ENCODE peak calls at places on chromosomes 2 and 18, in eight cellular contexts. R is mucosa of descending colon, U is iPS DF 6.9, M is colonic mucosa, X is mesenchymal stem cell, B is neural progenitor cell, W is Peyer's patch, T is fibroblast of lung. S is an unnamed sample.

GRCh38 chr18:36849288-36850011 is 20.5 kb downstream of the KIAA1328 start:
- DNase-seq in U (no peak), B (no peak), W (no peak), T (peak; percentile 15), M (no peak), R (no peak), X (no peak), S (no peak)

GRCh38 chr2:230796280-230796862 is 68.4 kb upstream of the ITM2C start:
- DNase-seq in R (no peak), X (peak; percentile 70), B (no peak), W (no peak), M (no peak), T (peak; percentile 74), U (no peak), S (no peak)

GRCh38 chr2:72819501-72819900 is 6.3 kb downstream of the EXOC6B start:
- DNase-seq in M (no peak), W (no peak), B (no peak), T (no peak), R (no peak), U (no peak), X (no peak), S (no peak)

GRCh38 chr2:158232476-158232875 is 130.8 kb downstream of the UPP2 start:
- DNase-seq in W (no peak), T (no peak), U (no peak), R (no peak), M (no peak), X (peak; percentile 11), B (no peak), S (no peak)

GRCh38 chr2:154386186-154386585 is 312.3 kb upstream of the KCNJ3 start:
- DNase-seq in U (no peak), R (no peak), B (no peak), X (no peak), W (no peak), T (no peak), M (no peak), S (no peak)

GRCh38 chr18:35136248-35136647 is 95.0 kb downstream of the MAPRE2 start:
- DNase-seq in M (no peak), X (no peak), W (no peak), B (no peak), T (no peak), U (no peak), R (no peak), S (no peak)

GRCh38 chr18:9319333-9319732 is 15.2 kb upstream of the TWSG1 start:
- DNase-seq in X (no peak), U (no peak), M (no peak), B (no peak), T (no peak), R (no peak), W (no peak), S (no peak)

GRCh38 chr2:137031731-137032130 is 266.4 kb downstream of the THSD7B start:
- DNase-seq in W (no peak), X (no peak), T (no peak), R (no peak), U (no peak), M (no peak), B (no peak), S (no peak)

GRCh38 chr2:203656522-203657287 is 49.7 kb upstream of the CD28 start:
- DNase-seq in B (peak; percentile 11), W (peak; percentile 91), X (peak; percentile 25), R (peak; percentile 85), M (peak; percentile 87), U (no peak), T (peak; percentile 88), S (peak; percentile 42)

GRCh38 chr2:141021611-141022010 is 1109.2 kb downstream of the LRP1B start:
- DNase-seq in R (no peak), X (peak; percentile 70), U (no peak), M (no peak), W (no peak), T (peak; percentile 50), B (no peak), S (no peak)

DNA sequence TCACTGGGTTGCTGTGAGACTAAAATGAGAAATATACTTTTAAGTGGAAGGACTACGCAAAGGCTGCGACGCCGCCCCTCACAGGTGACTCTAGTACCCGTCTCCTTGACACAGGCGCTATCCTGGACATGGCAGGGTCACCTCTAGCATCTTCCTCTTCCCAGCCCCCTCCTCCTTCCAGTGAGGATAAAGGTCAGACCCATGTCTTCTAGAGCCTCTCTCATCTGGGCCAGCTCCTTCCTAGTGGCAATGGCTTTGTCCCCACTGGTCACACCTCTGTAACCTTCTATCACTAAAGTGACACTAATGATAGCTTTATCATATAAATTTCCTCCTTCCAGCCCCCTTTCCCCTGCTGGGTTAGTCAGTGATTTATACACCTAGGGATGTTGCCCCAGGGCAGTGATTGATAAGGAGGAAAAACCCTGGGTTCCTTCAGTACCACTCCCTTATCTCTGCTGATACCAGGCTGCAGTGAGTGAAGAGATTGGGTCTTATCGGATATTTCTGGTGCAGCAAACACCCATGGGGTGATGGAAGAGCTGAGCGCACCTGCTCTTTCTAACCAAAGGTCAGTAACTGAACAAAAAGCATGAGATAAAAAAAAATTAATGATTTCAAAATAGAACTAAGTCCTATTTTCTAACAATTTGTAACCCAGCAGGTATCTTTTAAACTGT is 62.0 kb upstream of the FZD5 start:
- DNase-seq in B (no peak), R (peak; percentile 57), X (no peak), U (no peak), W (peak; percentile 67), T (no peak), M (peak; percentile 65), S (no peak)
- H3K4me1 ChIP-seq in B (peaks cover 27% of the 10 kb centered on the region), R (peaks cover 45% of the 10 kb centered on the region), X (peaks cover 7% of the 10 kb centered on the region), U (no peaks in the 10 kb centered on the region), W (peaks cover 32% of the 10 kb centered on the region), T (peaks cover 2% of the 10 kb centered on the region), M (peaks cover 7% of the 10 kb centered on the region), S (no peaks in the 10 kb centered on the region)

GRCh38 chr2:111711270-111711669 is 172.7 kb downstream of the ANAPC1 start:
- DNase-seq in R (no peak), M (no peak), W (no peak), B (no peak), T (no peak), U (no peak), X (no peak), S (no peak)
- H3K4me1 ChIP-seq in R (no peaks in the 10 kb centered on the region), M (no peaks in the 10 kb centered on the region), W (no peaks in the 10 kb centered on the region), B (peaks cover 33% of the 10 kb centered on the region), T (peaks cover 3% of the 10 kb centered on the region), U (peaks cover 7% of the 10 kb centered on the region), X (peaks cover 31% of the 10 kb centered on the region), S (no peaks in the 10 kb centered on the region)

GRCh38 chr2:241869087-241869961 is at the start of gene RTP5:
- DNase-seq in U (no peak), M (no peak), R (no peak), B (no peak), T (no peak), X (no peak), W (no peak), S (no peak)
- H3K4me1 ChIP-seq in U (peaks cover 3% of the 10 kb centered on the region), M (no peaks in the 10 kb centered on the region), R (no peaks in the 10 kb centered on the region), B (no peaks in the 10 kb centered on the region), T (no peaks in the 10 kb centered on the region), X (peaks cover 13% of the 10 kb centered on the region), W (no peaks in the 10 kb centered on the region), S (no peaks in the 10 kb centered on the region)

GRCh38 chr2:84894131-84894586 is 11.3 kb upstream of the TMSB10 start:
- DNase-seq in X (no peak), W (no peak), M (no peak), T (no peak), B (peak; percentile 43), R (no peak), U (no peak), S (no peak)
- H3K4me1 ChIP-seq in X (peaks cover 15% of the 10 kb centered on the region), W (peaks cover 15% of the 10 kb centered on the region), M (peaks cover 1% of the 10 kb centered on the region), T (peaks cover 9% of the 10 kb centered on the region), B (peaks cover 11% of the 10 kb centered on the region), R (no peaks in the 10 kb centered on the region), U (no peaks in the 10 kb centered on the region), S (peaks cover 12% of the 10 kb centered on the region)

GRCh38 chr2:70515938-70516337 is 37.7 kb downstream of the TGFA start:
- DNase-seq in T (no peak), R (no peak), U (no peak), W (no peak), B (no peak), X (no peak), M (no peak), S (no peak)

GRCh38 chr2:70511986-70512729 is 41.5 kb downstream of the TGFA start:
- DNase-seq in B (no peak), W (peak; percentile 79), M (peak; percentile 64), R (peak; percentile 73), T (no peak), U (no peak), X (no peak), S (no peak)

GRCh38 chr2:70514612-70515055 is 39.0 kb downstream of the TGFA start:
- DNase-seq in X (no peak), M (peak; percentile 96), T (no peak), U (no peak), R (peak; percentile 93), W (peak; percentile 94), B (no peak), S (no peak)

GRCh38 chr2:70516596-70516995 is 37.0 kb downstream of the TGFA start:
- DNase-seq in B (no peak), U (no peak), R (no peak), M (no peak), X (no peak), W (no peak), T (no peak), S (no peak)

GRCh38 chr2:70513751-70514150 is 39.9 kb downstream of the TGFA start:
- DNase-seq in M (no peak), T (no peak), U (no peak), W (no peak), R (peak; percentile 51), B (no peak), X (no peak), S (no peak)
- H3K4me1 ChIP-seq in M (peaks cover 7% of the 10 kb centered on the region), T (no peaks in the 10 kb centered on the region), U (no peaks in the 10 kb centered on the region), W (peaks cover 46% of the 10 kb centered on the region), R (peaks cover 32% of the 10 kb centered on the region), B (no peaks in the 10 kb centered on the region), X (peaks cover 5% of the 10 kb centered on the region), S (no peaks in the 10 kb centered on the region)

DNA sequence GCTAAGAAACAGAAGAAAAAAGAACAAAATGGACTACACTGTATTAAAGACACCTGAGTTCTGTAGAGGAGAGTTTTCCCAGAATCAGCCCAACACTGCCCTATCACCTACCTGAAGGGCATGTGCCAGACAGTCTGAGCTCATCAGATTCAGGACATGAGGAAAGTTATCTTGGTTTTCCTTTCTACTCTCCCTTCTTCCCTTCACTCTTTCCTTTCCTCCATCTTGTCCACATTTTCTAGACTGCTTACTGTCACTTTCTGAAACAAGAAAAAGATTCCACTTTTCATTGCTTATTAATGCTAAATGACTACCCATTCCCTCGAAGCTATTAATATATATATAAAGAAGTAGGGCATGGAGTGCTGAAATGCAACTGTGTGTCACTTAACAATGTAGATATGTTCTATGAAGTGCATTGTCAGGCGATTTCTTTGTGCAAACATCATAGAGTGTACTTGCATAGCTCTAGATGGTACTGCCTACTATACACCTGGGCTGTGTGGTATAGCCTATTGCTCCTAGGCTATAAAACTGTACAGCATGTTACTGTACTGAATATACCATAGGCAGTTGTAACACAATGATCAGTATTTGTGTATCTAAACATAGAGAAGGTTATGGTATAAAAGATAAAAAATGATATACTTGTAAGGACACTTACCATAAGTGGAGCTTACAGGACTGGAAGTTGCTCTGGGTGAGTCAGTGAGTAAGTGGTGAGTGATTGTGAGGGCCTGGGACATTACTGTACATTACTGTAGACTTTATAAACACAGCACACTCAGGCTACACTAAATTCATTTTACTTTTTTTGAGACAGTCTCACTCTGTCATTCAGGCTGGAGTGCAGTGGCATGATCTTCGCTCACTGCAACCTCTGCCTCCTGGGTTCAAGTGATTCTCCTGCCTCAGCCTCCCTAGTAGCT is 145.5 kb upstream of the ITGA6 start:
- DNase-seq in T (peak; percentile 79), R (no peak), X (peak; percentile 93), U (no peak), W (no peak), B (no peak), M (no peak), S (no peak)
- H3K4me1 ChIP-seq in T (peaks cover 22% of the 10 kb centered on the region), R (no peaks in the 10 kb centered on the region), X (peaks cover 16% of the 10 kb centered on the region), U (peaks cover 5% of the 10 kb centered on the region), W (no peaks in the 10 kb centered on the region), B (peaks cover 37% of the 10 kb centered on the region), M (no peaks in the 10 kb centered on the region), S (peaks cover 6% of the 10 kb centered on the region)

S was measured in testis.